ENCODE peak calls at places on chromosome 21, in six cellular contexts. One of them, this sample, is unnamed.

GRCh38 chr21:39037807-39038405 is 145.3 kb downstream of the PSMG1 start:
- DNase-seq in mesendoderm: peak
- DNase-seq in mesenchymal stem cell: peak
- DNase-seq in neuronal stem cell: no peak
- DNase-seq in H1: no peak
- DNase-seq in IMR-90: peak
- DNase-seq in this sample: peak

GRCh38 chr21:41816583-41817165 is 49.8 kb upstream of the RIPK4 start:
- DNase-seq in mesendoderm: peak
- DNase-seq in H1: peak
- DNase-seq in mesenchymal stem cell: peak
- DNase-seq in neuronal stem cell: peak
- DNase-seq in IMR-90: peak
- DNase-seq in this sample: peak

GRCh38 chr21:41873005-41873404 is 6.1 kb downstream of the PRDM15 start:
- DNase-seq in H1: no peak
- DNase-seq in neuronal stem cell: no peak
- DNase-seq in IMR-90: no peak
- DNase-seq in mesendoderm: no peak
- DNase-seq in mesenchymal stem cell: no peak
- DNase-seq in this sample: no peak

GRCh38 chr21:27423073-27423472 is 456.2 kb upstream of the ADAMTS5 start:
- DNase-seq in neuronal stem cell: no peak
- DNase-seq in H1: no peak
- DNase-seq in mesendoderm: peak
- DNase-seq in IMR-90: peak
- DNase-seq in mesenchymal stem cell: peak
- DNase-seq in this sample: no peak

GRCh38 chr21:42841156-42841915 is 38.0 kb downstream of the WDR4 start:
- DNase-seq in neuronal stem cell: no peak
- DNase-seq in mesendoderm: no peak
- DNase-seq in IMR-90: no peak
- DNase-seq in H1: no peak
- DNase-seq in mesenchymal stem cell: no peak
- DNase-seq in this sample: peak

GRCh38 chr21:15250384-15250783 is 185.6 kb upstream of the NRIP1 start:
- DNase-seq in mesendoderm: no peak
- DNase-seq in H1: no peak
- DNase-seq in mesenchymal stem cell: no peak
- DNase-seq in neuronal stem cell: no peak
- DNase-seq in IMR-90: peak
- DNase-seq in this sample: no peak

GRCh38 chr21:31698461-31698860 is 33.5 kb downstream of the SCAF4 start:
- DNase-seq in IMR-90: no peak
- DNase-seq in neuronal stem cell: no peak
- DNase-seq in mesendoderm: no peak
- DNase-seq in H1: no peak
- DNase-seq in mesenchymal stem cell: no peak
- DNase-seq in this sample: no peak

GRCh38 chr21:42145569-42146250 is 73.2 kb upstream of the ABCG1 start:
- DNase-seq in neuronal stem cell: peak
- DNase-seq in mesenchymal stem cell: peak
- DNase-seq in IMR-90: peak
- DNase-seq in H1: peak
- DNase-seq in mesendoderm: peak
- DNase-seq in this sample: peak

GRCh38 chr21:41632748-41633475 is 125.0 kb upstream of the TMPRSS2 start:
- DNase-seq in mesendoderm: no peak
- DNase-seq in H1: no peak
- DNase-seq in IMR-90: no peak
- DNase-seq in neuronal stem cell: no peak
- DNase-seq in mesenchymal stem cell: no peak
- DNase-seq in this sample: no peak

GRCh38 chr21:37829447-37829846 is 86.8 kb downstream of the KCNJ6 start:
- DNase-seq in IMR-90: peak
- DNase-seq in mesenchymal stem cell: peak
- DNase-seq in mesendoderm: no peak
- DNase-seq in H1: no peak
- DNase-seq in neuronal stem cell: no peak
- DNase-seq in this sample: no peak

GRCh38 chr21:36964832-36965719 is 1.4 kb downstream of the HLCS start:
- DNase-seq in H1: no peak
- DNase-seq in IMR-90: no peak
- DNase-seq in mesendoderm: peak
- DNase-seq in mesenchymal stem cell: no peak
- DNase-seq in neuronal stem cell: no peak
- DNase-seq in this sample: no peak

GRCh38 chr21:37281993-37282392 is 14.9 kb upstream of the VPS26C start:
- DNase-seq in mesendoderm: no peak
- DNase-seq in mesenchymal stem cell: no peak
- DNase-seq in IMR-90: no peak
- DNase-seq in H1: no peak
- DNase-seq in neuronal stem cell: no peak
- DNase-seq in this sample: no peak

GRCh38 chr21:38869196-38869595 is 63.5 kb downstream of the ETS2 start:
- DNase-seq in IMR-90: no peak
- DNase-seq in mesendoderm: no peak
- DNase-seq in mesenchymal stem cell: no peak
- DNase-seq in H1: no peak
- DNase-seq in neuronal stem cell: no peak
- DNase-seq in this sample: no peak

GRCh38 chr21:21712761-21713558 is 714.8 kb downstream of the NCAM2 start:
- DNase-seq in IMR-90: peak
- DNase-seq in mesenchymal stem cell: peak
- DNase-seq in mesendoderm: no peak
- DNase-seq in H1: no peak
- DNase-seq in neuronal stem cell: no peak
- DNase-seq in this sample: no peak

GRCh38 chr21:24290151-24290833 is 1317.0 kb downstream of the MRPL39 start:
- DNase-seq in IMR-90: no peak
- DNase-seq in neuronal stem cell: no peak
- DNase-seq in mesenchymal stem cell: no peak
- DNase-seq in mesendoderm: peak
- DNase-seq in H1: no peak
- DNase-seq in this sample: no peak

GRCh38 chr21:38948377-38948776 is 142.6 kb downstream of the ETS2 start:
- DNase-seq in H1: no peak
- DNase-seq in IMR-90: peak
- DNase-seq in mesenchymal stem cell: no peak
- DNase-seq in mesendoderm: no peak
- DNase-seq in neuronal stem cell: no peak
- DNase-seq in this sample: no peak

GRCh38 chr21:32389337-32390015 is 3.3 kb downstream of the URB1 start:
- DNase-seq in H1: no peak
- DNase-seq in IMR-90: peak
- DNase-seq in mesendoderm: no peak
- DNase-seq in neuronal stem cell: no peak
- DNase-seq in mesenchymal stem cell: no peak
- DNase-seq in this sample: no peak

GRCh38 chr21:35006248-35006647 is 42.9 kb downstream of the RUNX1 start:
- DNase-seq in neuronal stem cell: no peak
- DNase-seq in IMR-90: no peak
- DNase-seq in mesenchymal stem cell: no peak
- DNase-seq in mesendoderm: no peak
- DNase-seq in H1: no peak
- DNase-seq in this sample: no peak

GRCh38 chr21:35005077-35005476 is 44.0 kb downstream of the RUNX1 start:
- DNase-seq in neuronal stem cell: no peak
- DNase-seq in H1: no peak
- DNase-seq in mesenchymal stem cell: peak
- DNase-seq in mesendoderm: no peak
- DNase-seq in IMR-90: peak
- DNase-seq in this sample: no peak

GRCh38 chr21:35005825-35006224 is 43.3 kb downstream of the RUNX1 start:
- DNase-seq in mesenchymal stem cell: no peak
- DNase-seq in mesendoderm: no peak
- DNase-seq in neuronal stem cell: no peak
- DNase-seq in IMR-90: no peak
- DNase-seq in H1: no peak
- DNase-seq in this sample: no peak

GRCh38 chr21:35002879-35003722 is 46.0 kb downstream of the RUNX1 start:
- DNase-seq in IMR-90: peak
- DNase-seq in mesenchymal stem cell: peak
- DNase-seq in mesendoderm: no peak
- DNase-seq in H1: no peak
- DNase-seq in neuronal stem cell: no peak
- DNase-seq in this sample: no peak

DNA sequence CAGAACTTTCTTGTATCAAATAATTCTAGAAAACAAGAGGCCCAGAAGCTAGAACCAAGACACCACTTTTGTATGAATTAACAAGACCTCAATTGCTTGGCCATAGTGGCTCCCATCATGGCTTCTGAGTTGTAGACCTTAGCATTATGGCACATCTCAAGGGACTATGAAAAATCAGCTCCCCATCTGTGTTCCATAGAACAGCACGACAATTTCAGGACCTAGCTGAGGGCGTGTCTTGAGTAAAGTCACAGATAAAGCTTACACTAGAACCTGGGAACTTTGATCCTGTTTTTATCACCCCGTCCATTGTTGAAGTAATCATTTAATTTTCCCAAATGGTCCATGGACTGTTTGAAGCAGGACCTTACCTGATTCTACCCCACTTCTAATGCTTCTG is 44.8 kb downstream of the RUNX1 start:
- DNase-seq in H1: no peak
- DNase-seq in mesendoderm: no peak
- DNase-seq in neuronal stem cell: no peak
- DNase-seq in mesenchymal stem cell: no peak
- DNase-seq in IMR-90: no peak
- DNase-seq in this sample: no peak
- H2BK15ac ChIP-seq in H1: no peak
- H2BK15ac ChIP-seq in mesendoderm: no peak
- H2BK15ac ChIP-seq in neuronal stem cell: no peak
- H2BK15ac ChIP-seq in mesenchymal stem cell: no peak
- H2BK15ac ChIP-seq in IMR-90: peak
- H2BK15ac ChIP-seq in this sample: no peak

DNA sequence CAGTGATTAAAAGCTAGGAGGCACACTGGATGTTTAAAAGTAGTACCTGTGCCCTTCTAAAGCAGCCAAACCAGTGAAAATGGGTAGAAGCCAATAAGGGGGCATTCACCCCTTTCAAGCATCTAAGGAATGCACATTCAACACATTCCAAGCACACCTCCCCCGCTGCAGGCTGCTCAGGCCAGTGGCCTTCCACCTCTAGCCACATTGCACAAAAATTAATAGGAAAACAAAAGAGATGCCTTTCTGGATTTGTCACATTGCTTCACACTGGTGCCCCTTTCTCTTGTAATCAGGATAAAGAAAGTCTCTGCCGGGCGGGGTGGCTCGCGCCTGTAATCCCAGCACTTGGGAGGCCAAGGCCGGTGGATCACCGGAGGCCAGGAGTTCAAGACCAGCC is 834.0 kb downstream of the USP25 start:
- DNase-seq in IMR-90: no peak
- DNase-seq in H1: peak
- DNase-seq in mesenchymal stem cell: no peak
- DNase-seq in neuronal stem cell: peak
- DNase-seq in mesendoderm: peak
- DNase-seq in this sample: peak
- H4K8ac ChIP-seq in IMR-90: no peak
- H4K8ac ChIP-seq in H1: no peak
- H4K8ac ChIP-seq in mesenchymal stem cell: no peak
- H4K8ac ChIP-seq in neuronal stem cell: no peak
- H4K8ac ChIP-seq in mesendoderm: no peak
- H4K8ac ChIP-seq in this sample: no peak

GRCh38 chr21:34131586-34131985 is 58.2 kb downstream of the MRPS6 start:
- DNase-seq in mesenchymal stem cell: peak
- DNase-seq in mesendoderm: no peak
- DNase-seq in H1: no peak
- DNase-seq in IMR-90: peak
- DNase-seq in neuronal stem cell: no peak
- DNase-seq in this sample: no peak
- H3K23ac ChIP-seq in mesenchymal stem cell: no peak
- H3K23ac ChIP-seq in mesendoderm: no peak
- H3K23ac ChIP-seq in H1: no peak
- H3K23ac ChIP-seq in IMR-90: no peak
- H3K23ac ChIP-seq in neuronal stem cell: no peak
- H3K23ac ChIP-seq in this sample: no peak

GRCh38 chr21:45457161-45457831 is 52.3 kb downstream of the COL18A1 start:
- DNase-seq in H1: no peak
- DNase-seq in neuronal stem cell: no peak
- DNase-seq in mesenchymal stem cell: no peak
- DNase-seq in IMR-90: no peak
- DNase-seq in mesendoderm: no peak
- DNase-seq in this sample: no peak

GRCh38 chr21:45455321-45456013 is 50.5 kb downstream of the COL18A1 start:
- DNase-seq in mesendoderm: no peak
- DNase-seq in IMR-90: peak
- DNase-seq in mesenchymal stem cell: no peak
- DNase-seq in neuronal stem cell: no peak
- DNase-seq in H1: no peak
- DNase-seq in this sample: no peak

GRCh38 chr21:45454924-45455315 is 50.0 kb downstream of the COL18A1 start:
- DNase-seq in IMR-90: no peak
- DNase-seq in H1: no peak
- DNase-seq in mesendoderm: no peak
- DNase-seq in neuronal stem cell: no peak
- DNase-seq in mesenchymal stem cell: no peak
- DNase-seq in this sample: no peak

GRCh38 chr21:45456836-45457160 is 51.8 kb downstream of the COL18A1 start:
- DNase-seq in H1: no peak
- DNase-seq in mesenchymal stem cell: no peak
- DNase-seq in mesendoderm: no peak
- DNase-seq in IMR-90: no peak
- DNase-seq in neuronal stem cell: no peak
- DNase-seq in this sample: no peak

GRCh38 chr21:45456014-45456835 is 51.3 kb downstream of the COL18A1 start:
- DNase-seq in H1: no peak
- DNase-seq in IMR-90: no peak
- DNase-seq in mesenchymal stem cell: no peak
- DNase-seq in neuronal stem cell: no peak
- DNase-seq in mesendoderm: no peak
- DNase-seq in this sample: no peak
- H2BK15ac ChIP-seq in H1: no peak
- H2BK15ac ChIP-seq in IMR-90: no peak
- H2BK15ac ChIP-seq in mesenchymal stem cell: no peak
- H2BK15ac ChIP-seq in neuronal stem cell: no peak
- H2BK15ac ChIP-seq in mesendoderm: no peak
- H2BK15ac ChIP-seq in this sample: no peak

DNA sequence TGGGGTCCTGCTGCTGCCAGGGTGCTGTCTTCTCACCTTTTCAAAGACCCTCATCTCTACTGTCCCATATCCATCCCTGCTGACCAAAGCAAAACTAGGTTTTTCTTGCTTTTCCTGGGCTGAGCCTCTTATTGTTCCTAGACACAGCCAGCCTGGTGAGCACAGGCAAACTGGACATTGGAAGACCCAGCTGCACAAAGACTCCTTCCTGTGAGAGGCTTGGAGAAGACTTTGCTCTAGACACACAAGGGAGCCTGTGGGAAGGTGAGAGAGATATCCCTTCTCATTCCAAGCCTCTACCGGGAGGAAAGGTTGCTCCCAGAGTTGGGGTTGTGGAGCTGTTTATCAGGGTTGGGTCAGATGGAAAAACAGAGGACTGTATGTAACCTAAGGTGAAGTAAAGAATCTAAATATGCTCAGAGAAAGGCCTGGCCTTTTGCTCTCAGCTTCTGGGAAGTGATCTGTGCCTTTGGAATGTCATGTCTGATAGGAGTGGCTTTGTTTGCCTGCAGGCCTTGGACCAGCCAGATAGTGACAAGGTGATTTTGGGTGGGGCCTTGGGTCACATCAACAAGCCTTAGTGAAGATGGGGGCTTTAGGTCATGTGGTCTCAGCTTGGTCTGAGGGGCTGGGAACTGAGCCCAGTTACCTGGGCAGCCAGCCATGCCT is 87.6 kb upstream of the RUNX1 start:
- DNase-seq in IMR-90: peak
- DNase-seq in neuronal stem cell: no peak
- DNase-seq in H1: no peak
- DNase-seq in mesendoderm: peak
- DNase-seq in mesenchymal stem cell: peak
- DNase-seq in this sample: no peak
- H4K8ac ChIP-seq in IMR-90: peak
- H4K8ac ChIP-seq in neuronal stem cell: no peak
- H4K8ac ChIP-seq in H1: no peak
- H4K8ac ChIP-seq in mesendoderm: no peak
- H4K8ac ChIP-seq in mesenchymal stem cell: peak
- H4K8ac ChIP-seq in this sample: no peak

This sample was measured in H9.